ENCODE peak calls at places on chromosomes 12 and 14, in six cellular contexts. L is ascending aorta, X is AG04450, F is fibroblast of mammary gland, G is endodermal cell, P is astrocyte. I is an unnamed sample.

GRCh38 chr12:89156324-89156723 is 196.0 kb downstream of the DUSP6 start:
- DNase-seq in P (no peak), X (no peak), G (no peak), F (no peak), L (no peak), I (no peak)

GRCh38 chr12:30825341-30825740 is 70.6 kb upstream of the CAPRIN2 start:
- DNase-seq in F (no peak), L (no peak), X (no peak), G (peak; percentile 35), P (no peak), I (no peak)

GRCh38 chr12:80226576-80226975 is 127.2 kb downstream of the OTOGL start:
- DNase-seq in X (no peak), G (no peak), L (no peak), F (peak; percentile 62), P (peak; percentile 69), I (no peak)

GRCh38 chr14:61712137-61712536 is 16.8 kb downstream of the HIF1A start:
- DNase-seq in X (no peak), P (no peak), G (no peak), F (no peak), L (no peak), I (no peak)

GRCh38 chr14:70898346-70898745 is 8.9 kb upstream of the PCNX1 start:
- DNase-seq in X (no peak), G (no peak), F (no peak), L (no peak), P (no peak), I (no peak)

GRCh38 chr12:122841544-122842321 is 6.5 kb downstream of the HIP1R start:
- DNase-seq in G (peak; percentile 59), P (peak; percentile 65), F (peak; percentile 64), X (no peak), L (no peak), I (no peak)

GRCh38 chr12:14893471-14894250 is 8.0 kb upstream of the MGP start:
- DNase-seq in X (no peak), G (no peak), L (no peak), P (peak; percentile 46), F (peak; percentile 15), I (no peak)

GRCh38 chr12:1907652-1908611 is 10.5 kb downstream of the CACNA2D4 start:
- DNase-seq in F (peak; percentile 15), L (no peak), P (no peak), G (peak; percentile 82), X (no peak), I (no peak)

GRCh38 chr12:114901316-114901715 is 217.3 kb upstream of the TBX3 start:
- DNase-seq in F (no peak), X (no peak), L (no peak), P (no peak), G (no peak), I (no peak)

GRCh38 chr12:27779416-27779815 is 617 bp upstream of the KLHL42 start:
- DNase-seq in F (peak; percentile 28), G (peak; percentile 74), X (no peak), L (no peak), P (no peak), I (no peak)

GRCh38 chr12:3293446-3294161 is 197.4 kb upstream of the PRMT8 start:
- DNase-seq in G (no peak), P (peak; percentile 47), F (peak; percentile 71), L (no peak), X (no peak), I (no peak)

GRCh38 chr14:37591941-37592287 is 3.1 kb downstream of the FOXA1 start:
- DNase-seq in L (no peak), F (no peak), P (no peak), G (no peak), X (no peak), I (no peak)

GRCh38 chr12:119444462-119445044 is 110.0 kb downstream of the CCDC60 start:
- DNase-seq in L (no peak), G (peak; percentile 95), X (no peak), F (peak; percentile 43), P (peak; percentile 2), I (no peak)

GRCh38 chr14:37515761-37516160 is 79.3 kb downstream of the FOXA1 start:
- DNase-seq in P (no peak), G (no peak), X (no peak), L (no peak), F (no peak), I (no peak)

GRCh38 chr14:59245809-59246295 is 57.4 kb downstream of the DAAM1 start:
- DNase-seq in X (no peak), G (no peak), F (no peak), P (no peak), L (no peak), I (no peak)

GRCh38 chr14:23535943-23536342 is 15.6 kb downstream of the ZFHX2 start:
- DNase-seq in F (no peak), G (no peak), P (no peak), X (no peak), L (no peak), I (no peak)
- TF ChIP-seq CTCF in F (no peak), G (no peak), P (no peak), X (no peak), L (no peak), I (no peak)

GRCh38 chr14:21309238-21309636 is 29.4 kb downstream of the RPGRIP1 start:
- DNase-seq in X (no peak), F (no peak), G (no peak), P (no peak), L (no peak), I (no peak)
- H3K4me3 ChIP-seq in X (no peak overlapping the region), F (no peak overlapping the region), G (peak overlapping the region; percentile 69), P (peak overlapping the region; percentile 51), L (peak overlapping the region; percentile 38), I (no peak overlapping the region)

GRCh38 chr12:103966736-103967135 is 1.1 kb downstream of the TDG start:
- DNase-seq in P (no peak), G (no peak), L (no peak), F (no peak), X (no peak), I (no peak)

GRCh38 chr12:103965255-103965589 is 450 bp upstream of the TDG start:
- DNase-seq in L (no peak), F (no peak), X (no peak), G (no peak), P (no peak), I (no peak)

GRCh38 chr12:103964805-103965204 is 867 bp upstream of the TDG start:
- DNase-seq in L (no peak), F (no peak), G (no peak), P (no peak), X (no peak), I (no peak)

GRCh38 chr12:103962493-103962892 is 3.2 kb upstream of the TDG start:
- DNase-seq in L (no peak), G (no peak), X (no peak), F (no peak), P (no peak), I (no peak)

GRCh38 chr12:103965590-103966407 is at the start of gene TDG:
- DNase-seq in G (peak; percentile 100), F (peak; percentile 99), L (peak; percentile 95), P (peak; percentile 98), X (peak; percentile 97), I (peak; percentile 90)
- TF ChIP-seq CTCF in G (peak; percentile 48), F (no peak), L (no peak), P (no peak), X (peak; percentile 15), I (peak; percentile 20)

DNA sequence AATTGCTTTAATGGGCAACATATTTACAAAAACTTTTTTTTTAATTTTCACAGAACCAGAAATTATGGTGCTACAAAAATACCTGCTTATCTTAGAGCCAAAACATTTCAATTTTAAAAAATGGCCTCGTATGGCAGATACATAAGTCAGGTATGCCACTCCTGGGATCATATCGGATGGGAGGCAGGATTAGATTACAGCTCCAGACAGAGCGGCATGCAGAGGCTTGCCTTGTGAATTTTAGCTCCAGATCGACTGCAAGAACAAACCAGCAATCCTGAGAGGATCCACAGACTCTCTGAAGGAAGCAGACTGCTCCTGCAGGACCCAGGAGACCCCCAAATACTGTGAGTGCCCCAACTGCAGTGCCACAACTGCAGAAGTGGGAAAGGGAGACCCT is 169.3 kb upstream of the AMIGO2 start:
- DNase-seq in G (no peak), L (no peak), X (no peak), P (no peak), F (no peak), I (no peak)
- H3K4me3 ChIP-seq in G (no peak overlapping the region), L (no peak overlapping the region), X (no peak overlapping the region), P (no peak overlapping the region), F (no peak overlapping the region), I (no peak overlapping the region)

GRCh38 chr14:35401853-35402252 is 2.7 kb downstream of the NFKBIA start:
- DNase-seq in F (peak; percentile 58), G (no peak), L (no peak), P (no peak), X (no peak), I (no peak)

GRCh38 chr14:35398095-35398584 is 6.4 kb downstream of the NFKBIA start:
- DNase-seq in F (peak; percentile 51), G (peak; percentile 48), L (no peak), X (no peak), P (no peak), I (no peak)

GRCh38 chr14:35400707-35401421 is 3.7 kb downstream of the NFKBIA start:
- DNase-seq in F (no peak), P (no peak), L (no peak), G (peak; percentile 46), X (no peak), I (no peak)

GRCh38 chr14:35401422-35401729 is 3.2 kb downstream of the NFKBIA start:
- DNase-seq in X (no peak), P (no peak), F (no peak), G (no peak), L (no peak), I (no peak)

DNA sequence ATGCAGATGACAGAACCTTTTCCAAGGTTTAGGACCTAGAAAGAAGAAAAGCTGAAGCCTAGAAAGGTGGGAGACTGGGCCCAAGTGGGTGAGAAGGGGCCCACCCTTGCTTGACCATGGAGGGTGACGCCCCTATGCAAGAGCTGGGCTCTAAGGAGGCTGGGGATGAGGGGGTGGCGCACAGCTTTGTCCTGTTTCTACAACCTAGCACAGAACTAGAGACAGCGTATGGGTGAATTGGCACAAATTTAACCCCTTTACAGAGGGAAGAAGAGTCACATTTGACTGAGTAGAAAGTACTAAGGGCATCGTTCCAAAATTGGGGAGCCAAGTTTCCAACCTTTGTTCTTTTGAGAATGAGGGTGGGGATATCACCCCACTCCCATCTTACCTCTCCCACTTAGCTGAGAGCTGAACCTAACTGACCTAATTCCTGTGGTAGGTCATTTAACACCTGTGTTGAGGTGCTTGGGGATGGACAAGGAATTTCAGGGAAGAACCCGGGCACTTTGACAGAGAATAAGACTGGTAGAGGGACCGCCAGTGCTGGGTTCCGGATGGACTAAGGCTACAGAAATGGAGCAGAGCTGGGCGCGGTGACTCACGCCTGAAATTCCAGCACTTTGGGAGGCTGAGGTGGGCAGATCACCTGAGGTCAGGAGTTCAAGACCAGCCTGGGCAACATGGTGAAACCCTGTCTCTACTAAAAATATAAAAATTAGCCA is 5.3 kb downstream of the NFKBIA start:
- DNase-seq in L (no peak), G (peak; percentile 33), F (no peak), X (no peak), P (no peak), I (no peak)
- TF ChIP-seq CTCF in L (no peak), G (no peak), F (no peak), X (no peak), P (no peak), I (no peak)

GRCh38 chr12:109115404-109115757 is 1.0 kb upstream of the ACACB start:
- DNase-seq in F (no peak), P (no peak), X (no peak), L (no peak), G (no peak), I (no peak)
- H3K4me3 ChIP-seq in F (no peak overlapping the region), P (no peak overlapping the region), X (no peak overlapping the region), L (no peak overlapping the region), G (no peak overlapping the region), I (no peak overlapping the region)

GRCh38 chr12:53345486-53346195 is 9.5 kb upstream of the SP7 start:
- DNase-seq in G (peak; percentile 74), L (no peak), P (no peak), X (no peak), F (peak; percentile 80), I (no peak)
- TF ChIP-seq CTCF in G (no peak), L (no peak), P (no peak), X (no peak), F (no peak), I (no peak)

I was measured in BJ.